ENCODE peak calls at places on chromosomes 11 and 22, in five cellular contexts. Y is uterus, K is lower lobe of right lung, I is fibroblast of lung, M is lung. L is an unnamed sample. For H3K27me3, the result is how much of the 10 kb centered on the place peaks cover.

GRCh38 chr11:11155962-11156815 is 196.9 kb downstream of the CSNK2A3 start:
- DNase-seq in Y (no peak), K (no peak), I (no peak), M (no peak), L (peak)

GRCh38 chr11:61967924-61968757 is 707 bp upstream of the FTH1 start:
- DNase-seq in Y (no peak), K (peak), I (peak), M (peak), L (peak)

GRCh38 chr11:125777309-125777708 is 1.3 kb downstream of the PATE2 start:
- DNase-seq in Y (no peak), K (no peak), I (no peak), M (no peak), L (no peak)

GRCh38 chr11:7655253-7656217 is 17.8 kb downstream of the CYB5R2 start:
- DNase-seq in Y (no peak), K (no peak), I (no peak), M (no peak), L (no peak)

GRCh38 chr11:94809251-94809650 is 41.1 kb downstream of the AMOTL1 start:
- DNase-seq in Y (no peak), K (no peak), I (no peak), M (no peak), L (no peak)

GRCh38 chr11:94776351-94777321 is 8.5 kb downstream of the AMOTL1 start:
- DNase-seq in Y (peak), K (peak), I (peak), M (no peak), L (no peak)

GRCh38 chr11:35255514-35255913 is 116.5 kb downstream of the CD44 start:
- DNase-seq in Y (no peak), K (no peak), I (no peak), M (no peak), L (no peak)

GRCh38 chr22:36898690-36899089 is 14.7 kb upstream of the CSF2RB start:
- DNase-seq in Y (no peak), K (no peak), I (no peak), M (no peak), L (no peak)

GRCh38 chr11:111759778-111760407 is 6.3 kb downstream of the PPP2R1B start:
- DNase-seq in Y (no peak), K (no peak), I (no peak), M (no peak), L (no peak)

GRCh38 chr22:32448980-32449379 is 15.3 kb downstream of the BPIFC start:
- DNase-seq in Y (no peak), K (no peak), I (no peak), M (peak), L (no peak)

GRCh38 chr11:123973816-123974215 is 3.8 kb downstream of the OR10S1 start:
- DNase-seq in Y (no peak), K (no peak), I (peak), M (no peak), L (no peak)

GRCh38 chr11:34303028-34303427 is 54.8 kb downstream of the ABTB2 start:
- DNase-seq in Y (no peak), K (no peak), I (no peak), M (no peak), L (no peak)

GRCh38 chr22:35140879-35141745 is 75.2 kb downstream of the ISX start:
- DNase-seq in Y (no peak), K (no peak), I (no peak), M (no peak), L (peak)

GRCh38 chr11:57648791-57649735 is 649 bp downstream of the YPEL4 start:
- DNase-seq in Y (peak), K (no peak), I (no peak), M (no peak), L (no peak)

GRCh38 chr11:60130496-60130895 is 42.0 kb downstream of the MS4A2 start:
- DNase-seq in Y (peak), K (no peak), I (no peak), M (no peak), L (no peak)

GRCh38 chr11:29119691-29120328 is 897.0 kb downstream of the KCNA4 start:
- DNase-seq in Y (no peak), K (no peak), I (peak), M (no peak), L (no peak)

GRCh38 chr11:68582416-68583046 is 101.8 kb upstream of the GAL start:
- DNase-seq in Y (no peak), K (no peak), I (no peak), M (no peak), L (no peak)

GRCh38 chr11:74449369-74449931 is 17.9 kb downstream of the KCNE3 start:
- DNase-seq in Y (peak), K (no peak), I (peak), M (peak), L (peak)

GRCh38 chr22:22710719-22711531 is 66.5 kb downstream of the GGTLC2 start:
- DNase-seq in Y (peak), K (peak), I (no peak), M (peak), L (peak)

GRCh38 chr11:15805726-15806125 is 550.6 kb downstream of the SOX6 start:
- DNase-seq in Y (no peak), K (no peak), I (no peak), M (no peak), L (no peak)

GRCh38 chr11:65927904-65928397 is 8.7 kb downstream of the DRAP1 start:
- DNase-seq in Y (no peak), K (peak), I (peak), M (peak), L (peak)

GRCh38 chr22:49460662-49461371 is 366.9 kb downstream of the BRD1 start:
- DNase-seq in Y (no peak), K (no peak), I (no peak), M (no peak), L (no peak)

GRCh38 chr22:49398646-49399045 is 429.0 kb downstream of the BRD1 start:
- DNase-seq in Y (no peak), K (no peak), I (no peak), M (peak), L (no peak)

GRCh38 chr11:124736738-124737137 is 3.0 kb upstream of the NRGN start:
- DNase-seq in Y (no peak), K (no peak), I (no peak), M (no peak), L (no peak)

GRCh38 chr11:110973401-110973980 is 261.3 kb upstream of the ARHGAP20 start:
- DNase-seq in Y (no peak), K (no peak), I (no peak), M (no peak), L (no peak)

GRCh38 chr11:76153609-76153949 is 52.7 kb downstream of the WNT11 start:
- DNase-seq in Y (no peak), K (no peak), I (no peak), M (no peak), L (no peak)

DNA sequence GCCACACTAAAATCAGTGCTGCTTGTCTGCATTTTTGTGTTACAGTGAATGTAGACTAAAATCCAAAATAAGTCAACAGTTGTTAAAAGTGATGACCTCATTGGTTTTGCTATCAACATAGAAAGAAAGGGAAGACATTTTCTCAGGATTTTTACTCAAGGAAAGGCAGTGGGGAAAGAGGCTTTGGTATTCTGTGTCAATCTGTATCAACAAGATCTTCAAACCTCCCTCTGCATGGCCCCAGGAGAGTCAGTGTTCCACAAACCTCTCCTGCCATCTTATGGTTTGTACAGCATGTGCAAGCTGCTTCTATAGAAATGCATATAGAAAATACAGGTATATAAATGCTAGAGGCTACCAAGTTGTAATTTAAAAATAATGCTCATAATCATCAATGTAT is 13.8 kb upstream of the OR51M1 start:
- DNase-seq in Y (no peak), K (no peak), I (peak), M (no peak), L (no peak)
- TF ChIP-seq CTCF in Y (no peak), K (no peak), I (peak), M (no peak), L (peak)

DNA sequence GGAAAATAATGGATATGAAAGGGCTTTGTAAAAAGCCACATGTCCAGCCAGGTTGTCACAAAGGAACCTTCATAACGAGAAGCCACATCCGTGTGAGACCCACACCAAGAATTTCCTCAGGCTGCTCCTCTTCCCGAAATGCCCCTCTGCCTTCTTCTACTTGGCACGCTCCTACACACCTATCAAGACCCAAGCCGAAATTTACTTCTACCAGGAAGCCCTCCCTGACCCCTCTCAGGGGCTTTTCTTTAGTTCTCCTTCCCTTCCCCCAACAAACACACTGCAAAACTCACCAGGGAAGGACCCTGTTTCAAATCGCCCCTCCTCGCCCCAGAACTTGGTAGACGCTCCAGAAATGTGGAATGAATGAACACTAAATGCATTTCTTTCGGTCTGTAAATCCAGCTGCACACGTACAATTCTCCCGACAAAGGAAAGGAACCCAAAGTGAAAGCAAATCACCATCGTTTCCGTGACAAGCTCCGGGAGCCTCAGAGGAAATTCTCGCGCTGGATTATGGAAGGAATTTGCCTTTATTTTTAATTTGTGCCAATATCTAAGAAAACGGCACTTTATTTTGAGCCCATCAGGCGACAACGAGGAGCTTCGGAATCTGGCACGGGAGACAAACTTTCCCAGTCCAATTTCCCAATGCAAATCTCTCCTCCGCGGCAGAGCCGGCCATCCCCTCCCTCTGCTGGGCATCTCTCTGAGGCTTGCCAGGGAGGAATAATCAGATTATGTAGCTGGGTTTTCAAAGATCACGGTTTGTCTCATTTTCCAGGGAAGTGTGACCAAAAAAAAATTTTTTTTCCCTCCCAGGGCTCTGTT is 13.2 kb upstream of the SHISAL1 start:
- DNase-seq in Y (no peak), K (no peak), I (peak), M (no peak), L (no peak)
- H3K4me3 ChIP-seq in Y (peak), K (peak), I (peak), M (peak), L (peak)

DNA sequence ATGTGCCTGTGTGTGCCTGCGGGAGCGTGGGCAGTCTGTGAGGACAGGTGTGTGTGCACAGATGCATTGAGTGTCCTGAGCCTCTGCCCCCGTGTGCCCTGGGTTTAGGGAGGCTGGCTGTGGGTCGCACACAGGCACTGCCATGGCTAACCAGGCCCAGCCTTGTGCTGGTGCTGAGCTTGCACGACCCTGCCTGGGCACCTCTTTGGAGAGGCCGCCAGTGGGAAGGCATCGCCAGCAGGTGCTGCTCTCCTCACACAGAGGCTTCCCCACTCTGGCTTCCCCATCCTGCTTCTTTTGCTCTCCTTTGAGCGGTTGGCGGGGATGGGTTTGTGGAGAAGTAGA is 4.1 kb downstream of the WNT7B start:
- DNase-seq in Y (no peak), K (no peak), I (no peak), M (no peak), L (no peak)
- H3K27me3 ChIP-seq in Y (under half), K (half or more), I (half or more), M (under half), L (under half)

GRCh38 chr22:38144025-38144405 is 33.5 kb upstream of the BAIAP2L2 start:
- DNase-seq in Y (no peak), K (no peak), I (no peak), M (no peak), L (no peak)
- TF ChIP-seq CTCF in Y (no peak), K (no peak), I (no peak), M (no peak), L (no peak)

DNA sequence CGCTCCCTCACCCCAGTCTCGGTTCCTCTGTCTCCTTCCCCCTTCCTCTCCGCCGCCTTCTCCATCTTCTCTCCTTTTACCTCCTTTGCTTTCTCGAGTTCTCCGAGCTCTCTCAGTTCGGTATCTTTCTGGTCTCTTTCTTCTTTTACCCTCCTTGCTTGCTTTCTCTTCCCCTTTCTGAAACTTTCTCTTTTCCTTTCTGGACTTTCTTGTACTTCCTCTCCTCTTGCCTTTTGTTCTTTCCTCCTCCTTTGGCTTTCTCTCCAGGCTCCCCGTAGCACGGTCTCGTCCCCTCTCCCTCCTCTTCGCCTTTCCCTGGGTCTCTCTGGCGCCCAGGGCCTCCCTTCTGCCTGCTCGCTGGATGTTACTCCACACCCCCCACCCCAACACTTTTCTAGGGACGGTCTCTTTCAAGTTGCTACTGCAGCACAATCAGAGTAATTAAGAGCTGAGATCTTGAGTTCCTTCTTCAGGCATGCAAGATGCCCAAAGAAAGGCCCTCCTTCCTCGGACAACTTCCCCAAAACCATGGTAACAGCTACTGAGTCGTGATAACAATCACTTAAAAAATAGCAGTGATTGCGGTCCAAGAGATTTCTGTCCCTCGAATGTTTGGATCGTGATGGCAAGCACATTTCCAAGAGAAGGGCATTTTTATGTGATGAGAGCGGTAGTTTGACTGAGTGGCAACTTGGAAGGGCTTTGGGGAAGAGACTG is 487 bp upstream of the TENM4 start:
- DNase-seq in Y (no peak), K (no peak), I (peak), M (no peak), L (peak)
- H3K4me3 ChIP-seq in Y (peak), K (peak), I (peak), M (no peak), L (no peak)